ENCODE peak calls at places on chromosomes 5 and 9, in four cellular contexts. V, Q, X and A are unnamed samples.

GRCh38 chr5:163963881-163964280 is 458.5 kb downstream of the MAT2B start:
- DNase-seq in V (no peak), Q (no peak), X (no peak), A (no peak)

GRCh38 chr5:91280062-91280941 is 102.8 kb downstream of the ARRDC3 start:
- DNase-seq in V (peak; percentile 99), Q (peak; percentile 87), X (peak; percentile 95), A (peak; percentile 98)

GRCh38 chr9:94014066-94014654 is 59.0 kb upstream of the BARX1 start:
- DNase-seq in V (peak; percentile 49), Q (no peak), X (no peak), A (peak; percentile 51)

GRCh38 chr5:123116063-123116462 is 27.0 kb downstream of the PRDM6 start:
- DNase-seq in V (peak; percentile 43), Q (no peak), X (no peak), A (no peak)

GRCh38 chr9:123544007-123544827 is 188.2 kb downstream of the CRB2 start:
- DNase-seq in V (peak; percentile 54), Q (no peak), X (no peak), A (peak; percentile 40)

GRCh38 chr9:89806371-89807100 is 201.7 kb downstream of the GADD45G start:
- DNase-seq in V (peak; percentile 20), Q (no peak), X (no peak), A (no peak)

GRCh38 chr9:1267141-1267570 is 217.0 kb downstream of the DMRT2 start:
- DNase-seq in V (no peak), Q (no peak), X (no peak), A (no peak)

GRCh38 chr5:61603211-61603908 is 271.3 kb downstream of the ZSWIM6 start:
- DNase-seq in V (no peak), Q (no peak), X (peak; percentile 44), A (peak; percentile 14)

GRCh38 chr9:125986966-125987365 is 239.8 kb downstream of the PBX3 start:
- DNase-seq in V (no peak), Q (no peak), X (no peak), A (no peak)

GRCh38 chr5:141846031-141846430 is 32.2 kb downstream of the PCDH1 start:
- DNase-seq in V (peak; percentile 85), Q (no peak), X (peak; percentile 65), A (peak; percentile 80)

GRCh38 chr5:127602896-127603470 is 45.9 kb upstream of the CTXN3 start:
- DNase-seq in V (no peak), Q (peak; percentile 30), X (no peak), A (no peak)

GRCh38 chr5:143341807-143342570 is 61.5 kb downstream of the NR3C1 start:
- DNase-seq in V (peak; percentile 84), Q (no peak), X (no peak), A (no peak)

GRCh38 chr5:124576848-124577409 is 169.5 kb downstream of the ZNF608 start:
- DNase-seq in V (no peak), Q (no peak), X (no peak), A (no peak)

GRCh38 chr5:150931368-150931965 is 26.7 kb upstream of the ZNF300 start:
- DNase-seq in V (no peak), Q (no peak), X (no peak), A (peak; percentile 3)

GRCh38 chr5:57383093-57383861 is 99.3 kb downstream of the ACTBL2 start:
- DNase-seq in V (peak; percentile 99), Q (no peak), X (no peak), A (peak; percentile 97)

GRCh38 chr9:35669331-35670145 is 4.2 kb upstream of the CA9 start:
- DNase-seq in V (peak; percentile 76), Q (no peak), X (no peak), A (no peak)

GRCh38 chr9:132409828-132410528 is at the start of gene CFAP77:
- DNase-seq in V (peak; percentile 39), Q (peak; percentile 79), X (peak; percentile 70), A (peak; percentile 71)

GRCh38 chr5:60355181-60355580 is 344.8 kb downstream of the DEPDC1B start:
- DNase-seq in V (no peak), Q (no peak), X (no peak), A (no peak)

GRCh38 chr9:126474786-126475485 is 138.8 kb upstream of the LMX1B start:
- DNase-seq in V (peak; percentile 69), Q (no peak), X (no peak), A (no peak)

GRCh38 chr5:154159343-154159742 is 31.2 kb upstream of the GALNT10 start:
- DNase-seq in V (peak; percentile 42), Q (no peak), X (no peak), A (no peak)

GRCh38 chr9:127262621-127263020 is 2.0 kb upstream of the GARNL3 start:
- DNase-seq in V (peak; percentile 4), Q (no peak), X (no peak), A (no peak)

GRCh38 chr9:13330396-13331004 is 51.0 kb upstream of the MPDZ start:
- DNase-seq in V (no peak), Q (no peak), X (no peak), A (peak; percentile 55)

GRCh38 chr9:34992376-34992951 is 2.9 kb downstream of the DNAJB5 start:
- DNase-seq in V (peak; percentile 94), Q (no peak), X (peak; percentile 45), A (peak; percentile 87)

GRCh38 chr5:62257018-62257367 is 49.0 kb upstream of the KIF2A start:
- DNase-seq in V (no peak), Q (no peak), X (no peak), A (no peak)

GRCh38 chr9:80553986-80554715 is 982.4 kb downstream of the TLE4 start:
- DNase-seq in V (no peak), Q (no peak), X (no peak), A (no peak)

GRCh38 chr9:121353246-121353975 is 16.6 kb downstream of the STOM start:
- DNase-seq in V (no peak), Q (no peak), X (no peak), A (no peak)

GRCh38 chr5:108720416-108720815 is 27.3 kb upstream of the FER start:
- DNase-seq in V (peak; percentile 21), Q (no peak), X (no peak), A (no peak)

GRCh38 chr9:81377921-81378320 is 311.4 kb downstream of the TLE1 start:
- DNase-seq in V (peak; percentile 7), Q (no peak), X (no peak), A (no peak)

GRCh38 chr5:69217154-69217731 is 17.4 kb upstream of the CDK7 start:
- DNase-seq in V (no peak), Q (no peak), X (no peak), A (no peak)

GRCh38 chr9:137167752-137168574 is 1.9 kb downstream of the LRRC26 start:
- DNase-seq in V (no peak), Q (peak; percentile 73), X (peak; percentile 69), A (no peak)

GRCh38 chr5:143525176-143525575 is 121.7 kb upstream of the NR3C1 start:
- DNase-seq in V (no peak), Q (no peak), X (no peak), A (no peak)

GRCh38 chr5:168532471-168532870 is 3.4 kb downstream of the FBLL1 start:
- DNase-seq in V (no peak), Q (no peak), X (peak; percentile 54), A (peak; percentile 27)

GRCh38 chr9:88897081-88897480 is 94.2 kb upstream of the S1PR3 start:
- DNase-seq in V (no peak), Q (no peak), X (no peak), A (no peak)

DNA sequence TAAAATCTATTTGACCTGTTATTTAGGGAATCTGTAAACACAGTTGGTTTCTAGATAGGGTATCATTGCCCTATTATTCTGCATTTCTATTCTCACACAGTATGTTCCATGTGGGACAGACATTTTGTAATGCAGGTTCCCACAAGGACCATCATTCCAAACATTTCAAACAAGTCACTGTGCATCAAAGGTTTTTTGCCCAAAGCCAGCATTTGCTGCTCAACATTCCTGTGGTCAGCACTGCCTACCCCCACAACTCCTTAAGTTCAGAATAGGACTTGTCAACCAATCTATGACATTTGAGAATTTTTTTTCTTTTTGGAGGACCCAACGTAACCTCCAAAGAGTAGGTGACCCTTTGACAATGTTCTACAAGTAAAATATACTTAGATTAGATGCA is 95.7 kb downstream of the LPAR1 start:
- DNase-seq in V (peak; percentile 65), Q (no peak), X (no peak), A (no peak)
- H4K5ac ChIP-seq in V (no peak overlapping the region), Q (no peak overlapping the region), X (no peak overlapping the region), A (no peak overlapping the region)

GRCh38 chr9:15834541-15834940 is 281.7 kb downstream of the CCDC171 start:
- DNase-seq in V (peak; percentile 29), Q (no peak), X (no peak), A (no peak)
- H3K4me2 ChIP-seq in V (no peak overlapping the region), Q (no peak overlapping the region), X (no peak overlapping the region), A (no peak overlapping the region)

GRCh38 chr5:14988210-14988609 is 116.6 kb upstream of the ANKH start:
- DNase-seq in V (no peak), Q (no peak), X (no peak), A (no peak)
- H3K4ac ChIP-seq in V (no peak overlapping the region), Q (no peak overlapping the region), X (no peak overlapping the region), A (no peak overlapping the region)

GRCh38 chr9:3845549-3845948 is 319.7 kb upstream of the RFX3 start:
- DNase-seq in V (no peak), Q (no peak), X (no peak), A (no peak)
- H4K5ac ChIP-seq in V (no peak overlapping the region), Q (no peak overlapping the region), X (no peak overlapping the region), A (no peak overlapping the region)

GRCh38 chr5:129135633-129136032 is 41.1 kb downstream of the ISOC1 start:
- DNase-seq in V (no peak), Q (no peak), X (peak; percentile 38), A (peak; percentile 74)
- H3K4me2 ChIP-seq in V (no peak overlapping the region), Q (no peak overlapping the region), X (no peak overlapping the region), A (no peak overlapping the region)

DNA sequence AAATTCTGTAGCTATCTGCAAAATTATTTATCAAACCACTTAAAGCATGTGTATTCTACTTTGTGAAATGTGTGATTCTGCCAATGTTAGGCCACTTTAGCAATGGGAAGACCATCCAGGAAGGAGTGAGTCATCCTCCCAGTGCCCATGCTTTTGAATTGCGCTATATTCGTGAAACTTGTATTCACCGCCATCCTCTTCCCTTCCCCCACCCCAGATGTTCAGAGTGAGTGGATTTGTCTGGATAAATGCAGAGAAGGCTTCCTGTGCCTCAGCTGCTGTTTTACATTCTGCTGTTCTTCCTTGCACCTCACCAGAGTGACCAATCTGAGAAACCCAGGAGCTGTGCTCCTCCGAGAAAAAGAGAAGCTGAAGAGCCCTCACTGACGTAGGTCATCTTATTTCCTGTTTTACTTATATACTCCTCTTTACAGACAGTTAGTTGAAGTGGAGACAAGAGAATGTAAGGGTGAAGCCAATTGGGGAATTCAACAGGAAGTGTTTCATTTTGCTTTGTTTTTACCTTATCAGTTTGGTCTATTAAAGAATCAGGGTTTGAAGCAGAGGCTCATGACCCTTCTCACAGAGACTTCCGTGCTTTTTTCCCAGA is 24.7 kb upstream of the SVEP1 start:
- DNase-seq in V (no peak), Q (no peak), X (no peak), A (no peak)
- H3K4ac ChIP-seq in V (peak overlapping the region; percentile 56), Q (no peak overlapping the region), X (no peak overlapping the region), A (no peak overlapping the region)

GRCh38 chr9:3549243-3549642 is 23.4 kb upstream of the RFX3 start:
- DNase-seq in V (no peak), Q (no peak), X (no peak), A (no peak)
- H4K5ac ChIP-seq in V (no peak overlapping the region), Q (no peak overlapping the region), X (no peak overlapping the region), A (no peak overlapping the region)